ENCODE peak calls at places on chromosomes 2 and 18, in nine cellular contexts. One of them, this sample, is unnamed.

GRCh38 chr2:32210767-32211408 is 45.2 kb downstream of the SLC30A6 start:
- DNase-seq in brain microvascular endothelial cell: no peak
- DNase-seq in right lobe of liver: no peak
- DNase-seq in ovary: no peak
- DNase-seq in HCT116: no peak
- DNase-seq in left ventricle myocardium inferior: no peak
- DNase-seq in CD4-positive, alpha-beta memory T cell: no peak
- DNase-seq in K562: no peak
- DNase-seq in thoracic aorta: no peak
- DNase-seq in this sample: no peak

GRCh38 chr2:188984680-188985079 is 10.5 kb downstream of the COL3A1 start:
- DNase-seq in brain microvascular endothelial cell: peak
- DNase-seq in right lobe of liver: no peak
- DNase-seq in ovary: no peak
- DNase-seq in HCT116: no peak
- DNase-seq in left ventricle myocardium inferior: no peak
- DNase-seq in CD4-positive, alpha-beta memory T cell: no peak
- DNase-seq in K562: no peak
- DNase-seq in thoracic aorta: no peak
- DNase-seq in this sample: no peak

GRCh38 chr2:20692081-20692480 is 25.1 kb downstream of the GDF7 start:
- DNase-seq in brain microvascular endothelial cell: no peak
- DNase-seq in right lobe of liver: no peak
- DNase-seq in ovary: no peak
- DNase-seq in HCT116: no peak
- DNase-seq in left ventricle myocardium inferior: no peak
- DNase-seq in CD4-positive, alpha-beta memory T cell: no peak
- DNase-seq in K562: no peak
- DNase-seq in thoracic aorta: no peak
- DNase-seq in this sample: no peak

GRCh38 chr2:160221391-160222276 is 21.6 kb upstream of the ITGB6 start:
- DNase-seq in brain microvascular endothelial cell: no peak
- DNase-seq in right lobe of liver: no peak
- DNase-seq in ovary: peak
- DNase-seq in HCT116: no peak
- DNase-seq in left ventricle myocardium inferior: peak
- DNase-seq in CD4-positive, alpha-beta memory T cell: no peak
- DNase-seq in K562: no peak
- DNase-seq in thoracic aorta: no peak
- DNase-seq in this sample: peak

GRCh38 chr18:58800582-58800981 is 64.1 kb upstream of the ZNF532 start:
- DNase-seq in brain microvascular endothelial cell: no peak
- DNase-seq in right lobe of liver: no peak
- DNase-seq in ovary: no peak
- DNase-seq in HCT116: no peak
- DNase-seq in left ventricle myocardium inferior: no peak
- DNase-seq in CD4-positive, alpha-beta memory T cell: no peak
- DNase-seq in K562: no peak
- DNase-seq in thoracic aorta: no peak
- DNase-seq in this sample: no peak

GRCh38 chr18:9708057-9708881 is at the start of gene RAB31:
- DNase-seq in brain microvascular endothelial cell: peak
- DNase-seq in right lobe of liver: peak
- DNase-seq in ovary: peak
- DNase-seq in HCT116: no peak
- DNase-seq in left ventricle myocardium inferior: peak
- DNase-seq in CD4-positive, alpha-beta memory T cell: no peak
- DNase-seq in K562: peak
- DNase-seq in thoracic aorta: peak
- DNase-seq in this sample: peak

GRCh38 chr2:68449395-68449678 is 17.8 kb downstream of the FBXO48 start:
- DNase-seq in brain microvascular endothelial cell: no peak
- DNase-seq in right lobe of liver: no peak
- DNase-seq in ovary: no peak
- DNase-seq in HCT116: no peak
- DNase-seq in left ventricle myocardium inferior: no peak
- DNase-seq in CD4-positive, alpha-beta memory T cell: no peak
- DNase-seq in K562: no peak
- DNase-seq in thoracic aorta: no peak
- DNase-seq in this sample: no peak

GRCh38 chr2:204550738-204551137 is 5.5 kb downstream of the PARD3B start:
- DNase-seq in brain microvascular endothelial cell: peak
- DNase-seq in right lobe of liver: no peak
- DNase-seq in ovary: no peak
- DNase-seq in HCT116: no peak
- DNase-seq in left ventricle myocardium inferior: no peak
- DNase-seq in CD4-positive, alpha-beta memory T cell: no peak
- DNase-seq in K562: no peak
- DNase-seq in thoracic aorta: no peak
- DNase-seq in this sample: no peak

GRCh38 chr18:76767954-76768353 is 54.4 kb upstream of the ZNF236 start:
- DNase-seq in brain microvascular endothelial cell: no peak
- DNase-seq in right lobe of liver: no peak
- DNase-seq in ovary: no peak
- DNase-seq in HCT116: no peak
- DNase-seq in left ventricle myocardium inferior: no peak
- DNase-seq in CD4-positive, alpha-beta memory T cell: no peak
- DNase-seq in K562: no peak
- DNase-seq in thoracic aorta: no peak
- DNase-seq in this sample: no peak

GRCh38 chr2:197263077-197263476 is 47.5 kb downstream of the ANKRD44 start:
- DNase-seq in brain microvascular endothelial cell: no peak
- DNase-seq in right lobe of liver: no peak
- DNase-seq in ovary: no peak
- DNase-seq in HCT116: no peak
- DNase-seq in left ventricle myocardium inferior: no peak
- DNase-seq in CD4-positive, alpha-beta memory T cell: peak
- DNase-seq in K562: no peak
- DNase-seq in thoracic aorta: no peak
- DNase-seq in this sample: no peak

GRCh38 chr2:174748948-174749347 is 15.3 kb downstream of the CHRNA1 start:
- DNase-seq in brain microvascular endothelial cell: peak
- DNase-seq in right lobe of liver: peak
- DNase-seq in ovary: peak
- DNase-seq in HCT116: peak
- DNase-seq in left ventricle myocardium inferior: no peak
- DNase-seq in CD4-positive, alpha-beta memory T cell: peak
- DNase-seq in K562: peak
- DNase-seq in thoracic aorta: no peak
- DNase-seq in this sample: peak

GRCh38 chr2:169734172-169734847 is 678 bp downstream of the KLHL23 start:
- DNase-seq in brain microvascular endothelial cell: no peak
- DNase-seq in right lobe of liver: peak
- DNase-seq in ovary: peak
- DNase-seq in HCT116: no peak
- DNase-seq in left ventricle myocardium inferior: no peak
- DNase-seq in CD4-positive, alpha-beta memory T cell: no peak
- DNase-seq in K562: peak
- DNase-seq in thoracic aorta: no peak
- DNase-seq in this sample: peak

GRCh38 chr2:15053542-15053941 is 421.0 kb downstream of the LRATD1 start:
- DNase-seq in brain microvascular endothelial cell: no peak
- DNase-seq in right lobe of liver: no peak
- DNase-seq in ovary: no peak
- DNase-seq in HCT116: no peak
- DNase-seq in left ventricle myocardium inferior: no peak
- DNase-seq in CD4-positive, alpha-beta memory T cell: no peak
- DNase-seq in K562: no peak
- DNase-seq in thoracic aorta: no peak
- DNase-seq in this sample: no peak

GRCh38 chr2:205763708-205764501 is 81.6 kb downstream of the NRP2 start:
- DNase-seq in brain microvascular endothelial cell: peak
- DNase-seq in right lobe of liver: no peak
- DNase-seq in ovary: peak
- DNase-seq in HCT116: no peak
- DNase-seq in left ventricle myocardium inferior: peak
- DNase-seq in CD4-positive, alpha-beta memory T cell: no peak
- DNase-seq in K562: peak
- DNase-seq in thoracic aorta: no peak
- DNase-seq in this sample: peak

GRCh38 chr2:30293303-30293912 is 62.1 kb downstream of the LBH start:
- DNase-seq in brain microvascular endothelial cell: peak
- DNase-seq in right lobe of liver: no peak
- DNase-seq in ovary: no peak
- DNase-seq in HCT116: peak
- DNase-seq in left ventricle myocardium inferior: no peak
- DNase-seq in CD4-positive, alpha-beta memory T cell: no peak
- DNase-seq in K562: no peak
- DNase-seq in thoracic aorta: no peak
- DNase-seq in this sample: peak

GRCh38 chr18:21735452-21736015 is 5.1 kb upstream of the MIB1 start:
- DNase-seq in brain microvascular endothelial cell: peak
- DNase-seq in right lobe of liver: no peak
- DNase-seq in ovary: no peak
- DNase-seq in HCT116: no peak
- DNase-seq in left ventricle myocardium inferior: peak
- DNase-seq in CD4-positive, alpha-beta memory T cell: peak
- DNase-seq in K562: peak
- DNase-seq in thoracic aorta: no peak
- DNase-seq in this sample: peak

GRCh38 chr2:241850544-241851324 is 8.0 kb downstream of the PDCD1 start:
- DNase-seq in brain microvascular endothelial cell: no peak
- DNase-seq in right lobe of liver: no peak
- DNase-seq in ovary: no peak
- DNase-seq in HCT116: no peak
- DNase-seq in left ventricle myocardium inferior: no peak
- DNase-seq in CD4-positive, alpha-beta memory T cell: peak
- DNase-seq in K562: no peak
- DNase-seq in thoracic aorta: no peak
- DNase-seq in this sample: no peak

DNA sequence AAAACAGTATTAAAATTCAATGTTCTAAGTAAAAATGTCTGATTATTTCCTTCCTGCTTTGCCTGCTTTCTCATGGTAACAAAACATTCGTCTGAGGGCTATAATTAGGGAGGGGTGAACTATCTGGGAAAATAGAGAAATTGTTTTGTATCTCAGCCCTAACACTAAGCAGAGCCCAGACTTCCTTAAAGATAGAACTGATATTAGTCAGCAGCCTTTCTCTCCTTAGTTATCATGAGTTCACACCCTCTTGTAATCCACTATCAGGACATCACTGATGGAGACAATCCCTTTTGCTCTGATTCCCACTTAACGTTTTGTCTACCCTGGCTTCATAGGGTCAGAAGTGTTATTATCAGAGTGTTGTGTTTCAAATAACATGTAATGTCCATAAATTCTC is 701.1 kb upstream of the ZEB2 start:
- DNase-seq in brain microvascular endothelial cell: no peak
- DNase-seq in right lobe of liver: no peak
- DNase-seq in ovary: no peak
- DNase-seq in HCT116: no peak
- DNase-seq in left ventricle myocardium inferior: no peak
- DNase-seq in CD4-positive, alpha-beta memory T cell: no peak
- DNase-seq in K562: no peak
- DNase-seq in thoracic aorta: no peak
- DNase-seq in this sample: peak
- H3K4me3 ChIP-seq in brain microvascular endothelial cell: no peak
- H3K4me3 ChIP-seq in right lobe of liver: no peak
- H3K4me3 ChIP-seq in ovary: no peak
- H3K4me3 ChIP-seq in HCT116: no peak
- H3K4me3 ChIP-seq in left ventricle myocardium inferior: no peak
- H3K4me3 ChIP-seq in CD4-positive, alpha-beta memory T cell: no peak
- H3K4me3 ChIP-seq in K562: no peak
- H3K4me3 ChIP-seq in thoracic aorta: no peak
- H3K4me3 ChIP-seq in this sample: no peak

DNA sequence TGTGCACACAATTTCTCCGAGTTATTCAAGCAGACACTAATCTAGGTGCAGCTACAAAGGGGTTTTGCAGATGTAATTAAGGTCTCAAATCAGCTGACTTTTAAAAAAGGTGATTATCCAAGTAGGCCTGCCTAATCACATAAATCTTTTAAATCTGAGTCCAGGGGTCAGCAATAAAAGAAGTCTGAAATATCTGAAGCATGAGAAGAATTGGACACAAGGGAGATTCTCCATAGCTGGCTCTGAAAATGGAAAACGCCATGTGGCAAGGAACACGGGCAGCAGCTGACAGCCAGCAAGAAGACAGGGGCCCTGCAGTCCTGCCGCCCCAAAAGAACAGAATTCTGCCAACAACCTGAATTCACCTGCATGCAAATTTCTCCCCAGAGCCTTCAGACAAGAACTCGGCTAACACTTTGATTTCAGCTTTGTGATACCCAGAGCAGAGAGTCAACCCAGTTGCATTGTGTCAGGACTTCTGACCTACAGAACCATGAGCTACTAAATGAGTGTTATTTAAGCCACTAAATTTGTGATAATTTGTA is 3.4 kb downstream of the INO80C start:
- DNase-seq in brain microvascular endothelial cell: no peak
- DNase-seq in right lobe of liver: no peak
- DNase-seq in ovary: no peak
- DNase-seq in HCT116: no peak
- DNase-seq in left ventricle myocardium inferior: no peak
- DNase-seq in CD4-positive, alpha-beta memory T cell: no peak
- DNase-seq in K562: no peak
- DNase-seq in thoracic aorta: no peak
- DNase-seq in this sample: no peak
- H3K4me3 ChIP-seq in brain microvascular endothelial cell: no peak
- H3K4me3 ChIP-seq in right lobe of liver: no peak
- H3K4me3 ChIP-seq in ovary: no peak
- H3K4me3 ChIP-seq in HCT116: no peak
- H3K4me3 ChIP-seq in left ventricle myocardium inferior: no peak
- H3K4me3 ChIP-seq in CD4-positive, alpha-beta memory T cell: no peak
- H3K4me3 ChIP-seq in K562: no peak
- H3K4me3 ChIP-seq in thoracic aorta: no peak
- H3K4me3 ChIP-seq in this sample: no peak

GRCh38 chr2:54557211-54557600 is 101.1 kb downstream of the SPTBN1 start:
- DNase-seq in brain microvascular endothelial cell: no peak
- DNase-seq in right lobe of liver: no peak
- DNase-seq in ovary: no peak
- DNase-seq in HCT116: no peak
- DNase-seq in left ventricle myocardium inferior: no peak
- DNase-seq in CD4-positive, alpha-beta memory T cell: no peak
- DNase-seq in K562: no peak
- DNase-seq in thoracic aorta: no peak
- DNase-seq in this sample: no peak
- H3K4me3 ChIP-seq in brain microvascular endothelial cell: peak
- H3K4me3 ChIP-seq in right lobe of liver: peak
- H3K4me3 ChIP-seq in ovary: peak
- H3K4me3 ChIP-seq in HCT116: peak
- H3K4me3 ChIP-seq in left ventricle myocardium inferior: peak
- H3K4me3 ChIP-seq in CD4-positive, alpha-beta memory T cell: peak
- H3K4me3 ChIP-seq in K562: peak
- H3K4me3 ChIP-seq in thoracic aorta: peak
- H3K4me3 ChIP-seq in this sample: peak

DNA sequence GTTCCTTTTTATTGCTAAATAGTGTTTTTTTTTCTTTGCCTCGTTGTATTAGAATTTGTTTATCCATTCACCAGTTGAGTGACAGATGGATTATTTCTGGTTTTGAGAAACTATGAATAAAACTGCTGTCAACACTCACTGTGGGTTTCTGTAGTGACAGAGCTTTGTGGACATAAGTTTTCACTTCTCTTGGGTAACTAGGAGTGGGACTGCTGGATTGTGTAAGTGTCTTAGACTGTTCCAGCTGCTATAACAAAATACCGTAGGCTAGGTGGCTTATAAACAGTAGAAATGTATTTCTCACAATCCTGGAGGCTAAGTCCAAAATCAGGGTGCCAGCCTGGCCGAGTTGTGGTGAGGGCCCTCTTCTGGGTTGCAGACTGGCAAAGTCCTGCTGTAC is 71.9 kb downstream of the TNFRSF11A start:
- DNase-seq in brain microvascular endothelial cell: no peak
- DNase-seq in right lobe of liver: no peak
- DNase-seq in ovary: no peak
- DNase-seq in HCT116: no peak
- DNase-seq in left ventricle myocardium inferior: no peak
- DNase-seq in CD4-positive, alpha-beta memory T cell: no peak
- DNase-seq in K562: no peak
- DNase-seq in thoracic aorta: no peak
- DNase-seq in this sample: no peak
- H3K4me3 ChIP-seq in brain microvascular endothelial cell: no peak
- H3K4me3 ChIP-seq in right lobe of liver: no peak
- H3K4me3 ChIP-seq in ovary: no peak
- H3K4me3 ChIP-seq in HCT116: no peak
- H3K4me3 ChIP-seq in left ventricle myocardium inferior: no peak
- H3K4me3 ChIP-seq in CD4-positive, alpha-beta memory T cell: no peak
- H3K4me3 ChIP-seq in K562: no peak
- H3K4me3 ChIP-seq in thoracic aorta: no peak
- H3K4me3 ChIP-seq in this sample: no peak